ENCODE peak calls at places on chromosomes 12 and 14, in ten cellular contexts. S is GM23338; M is ovary; L is spleen; X is WERI-Rb-1; Z is heart right ventricle; G is uterus; N is BE2C; Y is psoas muscle; H is CD8-positive, alpha-beta T cell. Q is an unnamed sample.

GRCh38 chr12:130514149-130514551 is 176.5 kb downstream of the PIWIL1 start:
- DNase-seq in X (no peak), Z (no peak), Y (no peak), N (no peak), S (peak), M (no peak), G (no peak), H (no peak), L (no peak), Q (no peak)

GRCh38 chr12:93784339-93785086 is 107.3 kb downstream of the CRADD start:
- DNase-seq in X (peak), Y (peak), Z (peak), G (peak), N (peak), M (no peak), S (no peak), L (no peak), H (no peak), Q (no peak)

GRCh38 chr12:95848575-95849388 is 10.0 kb upstream of the SNRPF start:
- DNase-seq in H (no peak), N (no peak), Y (no peak), L (no peak), Z (no peak), G (no peak), M (no peak), S (peak), X (peak), Q (no peak)

GRCh38 chr14:104290058-104290667 is 151.8 kb downstream of the KIF26A start:
- DNase-seq in S (no peak), Z (no peak), N (no peak), L (no peak), H (no peak), G (no peak), Y (peak), M (peak), X (peak), Q (peak)

GRCh38 chr12:104263580-104264358 is 39.8 kb upstream of the EID3 start:
- DNase-seq in Y (no peak), L (no peak), S (no peak), X (no peak), G (no peak), N (no peak), Z (no peak), H (no peak), M (no peak), Q (no peak)

GRCh38 chr14:59272633-59273032 is 84.2 kb downstream of the DAAM1 start:
- DNase-seq in N (no peak), G (no peak), M (no peak), L (no peak), Z (no peak), X (no peak), H (no peak), S (no peak), Y (no peak), Q (no peak)

GRCh38 chr14:90848944-90849731 is 32.9 kb upstream of the TTC7B start:
- DNase-seq in X (no peak), G (no peak), N (no peak), M (no peak), H (no peak), Z (no peak), L (no peak), S (no peak), Y (no peak), Q (no peak)

GRCh38 chr14:93033983-93034670 is 81.6 kb downstream of the ITPK1 start:
- DNase-seq in L (peak), Z (no peak), X (peak), N (peak), G (no peak), H (peak), M (no peak), S (peak), Y (no peak), Q (no peak)

GRCh38 chr12:107310621-107311020 is 217.3 kb upstream of the CRY1 start:
- DNase-seq in M (no peak), Z (no peak), Y (no peak), X (no peak), L (no peak), N (no peak), H (no peak), S (no peak), G (no peak), Q (no peak)

GRCh38 chr12:21324551-21324950 is 10.2 kb downstream of the SLCO1A2 start:
- DNase-seq in M (no peak), L (no peak), N (no peak), Z (no peak), S (peak), Y (no peak), H (no peak), G (no peak), X (no peak), Q (no peak)

GRCh38 chr12:65602579-65603295 is 221.5 kb upstream of the HMGA2 start:
- DNase-seq in X (peak), L (peak), M (peak), H (no peak), N (peak), S (peak), G (peak), Z (peak), Y (peak), Q (peak)

GRCh38 chr14:105412768-105413541 is 6.7 kb upstream of the MTA1 start:
- DNase-seq in X (peak), Z (no peak), H (no peak), Y (no peak), N (no peak), L (no peak), S (no peak), G (no peak), M (no peak), Q (no peak)

GRCh38 chr12:29216266-29216665 is 67.2 kb downstream of the FAR2 start:
- DNase-seq in Y (no peak), X (no peak), Z (no peak), G (no peak), L (no peak), M (no peak), N (no peak), H (no peak), S (no peak), Q (no peak)

GRCh38 chr14:101197595-101198397 is 294.3 kb upstream of the RTL1 start:
- DNase-seq in H (no peak), X (no peak), M (no peak), N (no peak), L (peak), Y (peak), G (peak), Z (no peak), S (no peak), Q (peak)

GRCh38 chr14:61480704-61481285 is 159.4 kb downstream of the PRKCH start:
- DNase-seq in G (no peak), H (no peak), N (no peak), X (no peak), M (no peak), L (no peak), S (no peak), Z (no peak), Y (no peak), Q (no peak)

GRCh38 chr12:67484788-67485480 is 163.6 kb upstream of the DYRK2 start:
- DNase-seq in S (no peak), M (no peak), N (no peak), Y (no peak), L (no peak), H (peak), G (no peak), Z (no peak), X (no peak), Q (no peak)

GRCh38 chr14:73237219-73237785 is at the start of gene PAPLN:
- DNase-seq in X (no peak), G (peak), Z (no peak), H (no peak), L (peak), M (peak), N (no peak), Y (peak), S (peak), Q (no peak)

GRCh38 chr12:15192721-15193120 is 28.5 kb downstream of the RERG start:
- DNase-seq in S (no peak), Y (no peak), G (no peak), L (no peak), N (no peak), Z (no peak), M (no peak), H (no peak), X (no peak), Q (no peak)

GRCh38 chr12:15184484-15184883 is 36.7 kb downstream of the RERG start:
- DNase-seq in G (no peak), Y (no peak), X (no peak), S (no peak), Z (no peak), L (no peak), H (no peak), M (no peak), N (no peak), Q (no peak)

GRCh38 chr12:15186593-15186992 is 34.6 kb downstream of the RERG start:
- DNase-seq in G (no peak), H (no peak), Y (no peak), X (peak), Z (no peak), N (peak), S (no peak), L (no peak), M (no peak), Q (no peak)

GRCh38 chr12:15193927-15194326 is 27.3 kb downstream of the RERG start:
- DNase-seq in S (no peak), M (no peak), G (peak), L (no peak), X (no peak), H (no peak), Z (no peak), Y (no peak), N (no peak), Q (no peak)

GRCh38 chr12:15188136-15188535 is 33.1 kb downstream of the RERG start:
- DNase-seq in Z (no peak), X (no peak), L (no peak), G (no peak), N (no peak), Y (no peak), H (no peak), M (no peak), S (no peak), Q (no peak)
- H3K4me3 ChIP-seq in Z (no peak), X (no peak), L (no peak), G (no peak), N (no peak), Y (no peak), H (no peak), M (no peak), S (no peak), Q (no peak)

DNA sequence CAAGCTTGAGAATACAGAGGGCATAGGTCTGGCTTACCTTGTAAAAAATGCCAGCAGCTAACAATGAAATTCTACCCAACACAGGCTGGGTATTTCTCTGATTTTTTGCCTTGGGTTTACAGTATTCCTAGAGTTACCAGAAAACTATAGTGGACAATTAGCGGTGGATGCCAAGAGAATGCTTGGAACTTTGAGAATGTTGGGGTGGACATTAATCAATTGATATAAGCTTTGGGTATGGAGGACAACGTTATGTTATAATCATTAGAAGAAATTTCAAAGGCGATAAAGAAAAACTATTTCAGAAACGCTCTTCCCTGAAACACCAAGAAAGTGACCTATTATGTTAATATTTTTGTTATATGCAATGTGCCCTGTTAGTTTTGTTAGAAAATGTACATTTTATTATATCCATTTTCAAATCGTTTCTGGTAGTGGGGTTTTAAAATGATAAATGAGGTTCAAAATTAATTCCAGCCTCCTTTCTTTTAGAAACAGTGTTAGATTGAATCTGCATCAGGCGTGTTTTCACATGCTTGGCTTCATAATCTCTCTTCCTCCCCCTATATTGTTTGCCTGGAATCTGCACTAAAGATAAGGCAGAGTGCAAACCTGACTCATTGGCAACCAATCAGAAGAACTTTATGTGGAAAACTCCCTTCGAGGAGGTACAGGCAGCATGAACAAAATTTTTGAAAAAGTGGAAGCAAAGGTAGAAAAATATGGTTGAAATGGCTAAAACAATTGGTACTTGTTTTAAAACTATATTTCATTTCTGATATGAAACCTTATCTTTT is 1.4 kb upstream of the PTPRQ start:
- DNase-seq in N (no peak), L (no peak), S (no peak), X (no peak), Y (no peak), Z (no peak), M (no peak), G (no peak), H (no peak), Q (no peak)
- TF ChIP-seq CTCF in N (no peak), L (no peak), S (no peak), X (no peak), Y (no peak), Z (no peak), M (no peak), G (no peak), H (no peak), Q (no peak)

GRCh38 chr14:68278568-68279436 is 459.2 kb downstream of the RAD51B start:
- DNase-seq in X (no peak), S (no peak), G (no peak), N (no peak), M (no peak), Y (no peak), H (no peak), L (no peak), Z (no peak), Q (no peak)
- H3K4me3 ChIP-seq in X (no peak), S (no peak), G (no peak), N (no peak), M (no peak), Y (no peak), H (no peak), L (no peak), Z (no peak), Q (no peak)

GRCh38 chr12:52976574-52977071 is 27.7 kb downstream of the KRT18 start:
- DNase-seq in H (no peak), M (no peak), X (no peak), Y (no peak), L (no peak), Z (no peak), N (no peak), S (peak), G (no peak), Q (no peak)
- TF ChIP-seq CTCF in H (no peak), M (no peak), X (no peak), Y (no peak), L (no peak), Z (no peak), N (no peak), S (peak), G (no peak), Q (peak)

GRCh38 chr12:124458992-124459851 is 108.2 kb downstream of the NCOR2 start:
- DNase-seq in H (no peak), G (no peak), L (peak), N (no peak), Z (no peak), X (no peak), S (no peak), Y (no peak), M (peak), Q (no peak)
- H3K4me3 ChIP-seq in H (no peak), G (no peak), L (no peak), N (no peak), Z (no peak), X (no peak), S (no peak), Y (no peak), M (no peak), Q (no peak)